ENCODE peak calls at places on chromosomes 2 and 18, in five cellular contexts. One of them, this sample, is unnamed.

GRCh38 chr18:32021756-32022564 is 3.3 kb downstream of the RNF125 start:
- DNase-seq in posterior cingulate gyrus: no peak
- DNase-seq in stimulated activated CD4-positive, alpha-beta T cell treated with anti-CD3 and anti-CD28 coated beads, Interleukin-4, amount 100 ng/mL, for 24 hours: no peak
- DNase-seq in osteocyte: no peak
- DNase-seq in aorta: no peak
- DNase-seq in this sample: no peak

GRCh38 chr2:110979834-110980612 is 140.7 kb upstream of the BCL2L11 start:
- DNase-seq in osteocyte: no peak
- DNase-seq in posterior cingulate gyrus: no peak
- DNase-seq in stimulated activated CD4-positive, alpha-beta T cell treated with anti-CD3 and anti-CD28 coated beads, Interleukin-4, amount 100 ng/mL, for 24 hours: no peak
- DNase-seq in aorta: no peak
- DNase-seq in this sample: no peak

GRCh38 chr2:240397542-240397916 is 37.9 kb upstream of the GPC1 start:
- DNase-seq in aorta: peak
- DNase-seq in posterior cingulate gyrus: peak
- DNase-seq in stimulated activated CD4-positive, alpha-beta T cell treated with anti-CD3 and anti-CD28 coated beads, Interleukin-4, amount 100 ng/mL, for 24 hours: no peak
- DNase-seq in osteocyte: peak
- DNase-seq in this sample: peak

GRCh38 chr2:68466361-68466777 is 725 bp downstream of the FBXO48 start:
- DNase-seq in aorta: no peak
- DNase-seq in osteocyte: no peak
- DNase-seq in stimulated activated CD4-positive, alpha-beta T cell treated with anti-CD3 and anti-CD28 coated beads, Interleukin-4, amount 100 ng/mL, for 24 hours: peak
- DNase-seq in posterior cingulate gyrus: no peak
- DNase-seq in this sample: no peak

GRCh38 chr2:46277470-46278190 is 19.6 kb upstream of the EPAS1 start:
- DNase-seq in stimulated activated CD4-positive, alpha-beta T cell treated with anti-CD3 and anti-CD28 coated beads, Interleukin-4, amount 100 ng/mL, for 24 hours: no peak
- DNase-seq in osteocyte: no peak
- DNase-seq in aorta: no peak
- DNase-seq in posterior cingulate gyrus: no peak
- DNase-seq in this sample: no peak

GRCh38 chr2:237732790-237733349 is 65.7 kb upstream of the RBM44 start:
- DNase-seq in aorta: no peak
- DNase-seq in stimulated activated CD4-positive, alpha-beta T cell treated with anti-CD3 and anti-CD28 coated beads, Interleukin-4, amount 100 ng/mL, for 24 hours: no peak
- DNase-seq in osteocyte: peak
- DNase-seq in posterior cingulate gyrus: no peak
- DNase-seq in this sample: peak

GRCh38 chr2:67663776-67664175 is 266.6 kb downstream of the ETAA1 start:
- DNase-seq in posterior cingulate gyrus: no peak
- DNase-seq in aorta: no peak
- DNase-seq in osteocyte: no peak
- DNase-seq in stimulated activated CD4-positive, alpha-beta T cell treated with anti-CD3 and anti-CD28 coated beads, Interleukin-4, amount 100 ng/mL, for 24 hours: no peak
- DNase-seq in this sample: no peak

GRCh38 chr2:213816583-213816982 is 532.3 kb downstream of the SPAG16 start:
- DNase-seq in osteocyte: no peak
- DNase-seq in stimulated activated CD4-positive, alpha-beta T cell treated with anti-CD3 and anti-CD28 coated beads, Interleukin-4, amount 100 ng/mL, for 24 hours: no peak
- DNase-seq in posterior cingulate gyrus: no peak
- DNase-seq in aorta: no peak
- DNase-seq in this sample: no peak

GRCh38 chr2:887639-888038 is 63.0 kb upstream of the SNTG2 start:
- DNase-seq in stimulated activated CD4-positive, alpha-beta T cell treated with anti-CD3 and anti-CD28 coated beads, Interleukin-4, amount 100 ng/mL, for 24 hours: no peak
- DNase-seq in posterior cingulate gyrus: no peak
- DNase-seq in osteocyte: peak
- DNase-seq in aorta: no peak
- DNase-seq in this sample: peak

GRCh38 chr2:156580501-156580900 is 144.3 kb downstream of the GPD2 start:
- DNase-seq in osteocyte: no peak
- DNase-seq in aorta: no peak
- DNase-seq in posterior cingulate gyrus: no peak
- DNase-seq in stimulated activated CD4-positive, alpha-beta T cell treated with anti-CD3 and anti-CD28 coated beads, Interleukin-4, amount 100 ng/mL, for 24 hours: no peak
- DNase-seq in this sample: no peak

GRCh38 chr2:12701786-12702660 is 14.7 kb upstream of the TRIB2 start:
- DNase-seq in aorta: no peak
- DNase-seq in stimulated activated CD4-positive, alpha-beta T cell treated with anti-CD3 and anti-CD28 coated beads, Interleukin-4, amount 100 ng/mL, for 24 hours: peak
- DNase-seq in posterior cingulate gyrus: no peak
- DNase-seq in osteocyte: no peak
- DNase-seq in this sample: no peak

GRCh38 chr18:31603335-31603734 is 11.7 kb downstream of the TTR start:
- DNase-seq in stimulated activated CD4-positive, alpha-beta T cell treated with anti-CD3 and anti-CD28 coated beads, Interleukin-4, amount 100 ng/mL, for 24 hours: no peak
- DNase-seq in osteocyte: no peak
- DNase-seq in aorta: no peak
- DNase-seq in posterior cingulate gyrus: no peak
- DNase-seq in this sample: no peak

GRCh38 chr2:190841707-190842505 is 38.7 kb upstream of the GLS start:
- DNase-seq in osteocyte: no peak
- DNase-seq in posterior cingulate gyrus: no peak
- DNase-seq in aorta: no peak
- DNase-seq in stimulated activated CD4-positive, alpha-beta T cell treated with anti-CD3 and anti-CD28 coated beads, Interleukin-4, amount 100 ng/mL, for 24 hours: peak
- DNase-seq in this sample: no peak

GRCh38 chr2:106801256-106801655 is 84.7 kb downstream of the ST6GAL2 start:
- DNase-seq in posterior cingulate gyrus: no peak
- DNase-seq in aorta: no peak
- DNase-seq in osteocyte: no peak
- DNase-seq in stimulated activated CD4-positive, alpha-beta T cell treated with anti-CD3 and anti-CD28 coated beads, Interleukin-4, amount 100 ng/mL, for 24 hours: no peak
- DNase-seq in this sample: peak

GRCh38 chr18:3998698-3999333 is 456.3 kb downstream of the DLGAP1 start:
- DNase-seq in osteocyte: no peak
- DNase-seq in stimulated activated CD4-positive, alpha-beta T cell treated with anti-CD3 and anti-CD28 coated beads, Interleukin-4, amount 100 ng/mL, for 24 hours: no peak
- DNase-seq in aorta: no peak
- DNase-seq in posterior cingulate gyrus: no peak
- DNase-seq in this sample: no peak

GRCh38 chr18:41977233-41977632 is 22.2 kb downstream of the PIK3C3 start:
- DNase-seq in posterior cingulate gyrus: no peak
- DNase-seq in stimulated activated CD4-positive, alpha-beta T cell treated with anti-CD3 and anti-CD28 coated beads, Interleukin-4, amount 100 ng/mL, for 24 hours: no peak
- DNase-seq in osteocyte: no peak
- DNase-seq in aorta: no peak
- DNase-seq in this sample: no peak

GRCh38 chr2:166762746-166763145 is 125.5 kb upstream of the XIRP2 start:
- DNase-seq in aorta: no peak
- DNase-seq in osteocyte: no peak
- DNase-seq in posterior cingulate gyrus: no peak
- DNase-seq in stimulated activated CD4-positive, alpha-beta T cell treated with anti-CD3 and anti-CD28 coated beads, Interleukin-4, amount 100 ng/mL, for 24 hours: no peak
- DNase-seq in this sample: no peak

GRCh38 chr18:3217930-3218647 is 1.7 kb downstream of the MYOM1 start:
- DNase-seq in stimulated activated CD4-positive, alpha-beta T cell treated with anti-CD3 and anti-CD28 coated beads, Interleukin-4, amount 100 ng/mL, for 24 hours: no peak
- DNase-seq in aorta: no peak
- DNase-seq in posterior cingulate gyrus: no peak
- DNase-seq in osteocyte: peak
- DNase-seq in this sample: peak

GRCh38 chr2:239311132-239312040 is 89.4 kb downstream of the HDAC4 start:
- DNase-seq in posterior cingulate gyrus: no peak
- DNase-seq in aorta: no peak
- DNase-seq in stimulated activated CD4-positive, alpha-beta T cell treated with anti-CD3 and anti-CD28 coated beads, Interleukin-4, amount 100 ng/mL, for 24 hours: no peak
- DNase-seq in osteocyte: peak
- DNase-seq in this sample: no peak

GRCh38 chr2:104849618-104850097 is 4.3 kb upstream of the POU3F3 start:
- DNase-seq in aorta: no peak
- DNase-seq in stimulated activated CD4-positive, alpha-beta T cell treated with anti-CD3 and anti-CD28 coated beads, Interleukin-4, amount 100 ng/mL, for 24 hours: peak
- DNase-seq in posterior cingulate gyrus: no peak
- DNase-seq in osteocyte: no peak
- DNase-seq in this sample: peak

GRCh38 chr2:70993689-70993986 is 1.0 kb downstream of the TEX261 start:
- DNase-seq in stimulated activated CD4-positive, alpha-beta T cell treated with anti-CD3 and anti-CD28 coated beads, Interleukin-4, amount 100 ng/mL, for 24 hours: no peak
- DNase-seq in osteocyte: no peak
- DNase-seq in posterior cingulate gyrus: no peak
- DNase-seq in aorta: peak
- DNase-seq in this sample: peak

GRCh38 chr2:166917433-166917832 is 29.2 kb downstream of the XIRP2 start:
- DNase-seq in aorta: no peak
- DNase-seq in posterior cingulate gyrus: no peak
- DNase-seq in stimulated activated CD4-positive, alpha-beta T cell treated with anti-CD3 and anti-CD28 coated beads, Interleukin-4, amount 100 ng/mL, for 24 hours: no peak
- DNase-seq in osteocyte: no peak
- DNase-seq in this sample: no peak

GRCh38 chr2:120323214-120323613 is 22.7 kb upstream of the INHBB start:
- DNase-seq in aorta: peak
- DNase-seq in stimulated activated CD4-positive, alpha-beta T cell treated with anti-CD3 and anti-CD28 coated beads, Interleukin-4, amount 100 ng/mL, for 24 hours: no peak
- DNase-seq in posterior cingulate gyrus: no peak
- DNase-seq in osteocyte: no peak
- DNase-seq in this sample: peak

GRCh38 chr18:51668101-51668500 is 470.6 kb upstream of the MEX3C start:
- DNase-seq in aorta: peak
- DNase-seq in osteocyte: no peak
- DNase-seq in posterior cingulate gyrus: peak
- DNase-seq in stimulated activated CD4-positive, alpha-beta T cell treated with anti-CD3 and anti-CD28 coated beads, Interleukin-4, amount 100 ng/mL, for 24 hours: peak
- DNase-seq in this sample: peak

GRCh38 chr2:10721344-10722251 is at the start of gene ATP6V1C2:
- DNase-seq in aorta: no peak
- DNase-seq in stimulated activated CD4-positive, alpha-beta T cell treated with anti-CD3 and anti-CD28 coated beads, Interleukin-4, amount 100 ng/mL, for 24 hours: no peak
- DNase-seq in posterior cingulate gyrus: no peak
- DNase-seq in osteocyte: no peak
- DNase-seq in this sample: peak

GRCh38 chr2:179297922-179298321 is 33.3 kb upstream of the SESTD1 start:
- DNase-seq in osteocyte: no peak
- DNase-seq in stimulated activated CD4-positive, alpha-beta T cell treated with anti-CD3 and anti-CD28 coated beads, Interleukin-4, amount 100 ng/mL, for 24 hours: no peak
- DNase-seq in aorta: no peak
- DNase-seq in posterior cingulate gyrus: no peak
- DNase-seq in this sample: no peak

GRCh38 chr2:148687543-148687942 is 43.0 kb downstream of the EPC2 start:
- DNase-seq in stimulated activated CD4-positive, alpha-beta T cell treated with anti-CD3 and anti-CD28 coated beads, Interleukin-4, amount 100 ng/mL, for 24 hours: no peak
- DNase-seq in osteocyte: no peak
- DNase-seq in aorta: no peak
- DNase-seq in posterior cingulate gyrus: no peak
- DNase-seq in this sample: no peak

GRCh38 chr2:111148225-111148873 is 27.6 kb downstream of the BCL2L11 start:
- DNase-seq in aorta: no peak
- DNase-seq in osteocyte: no peak
- DNase-seq in posterior cingulate gyrus: no peak
- DNase-seq in stimulated activated CD4-positive, alpha-beta T cell treated with anti-CD3 and anti-CD28 coated beads, Interleukin-4, amount 100 ng/mL, for 24 hours: no peak
- DNase-seq in this sample: no peak

GRCh38 chr18:8848541-8848940 is 143.2 kb downstream of the MTCL1 start:
- DNase-seq in aorta: no peak
- DNase-seq in stimulated activated CD4-positive, alpha-beta T cell treated with anti-CD3 and anti-CD28 coated beads, Interleukin-4, amount 100 ng/mL, for 24 hours: no peak
- DNase-seq in posterior cingulate gyrus: no peak
- DNase-seq in osteocyte: no peak
- DNase-seq in this sample: no peak

GRCh38 chr18:21656402-21656801 is 44.3 kb downstream of the SNRPD1 start:
- DNase-seq in posterior cingulate gyrus: no peak
- DNase-seq in stimulated activated CD4-positive, alpha-beta T cell treated with anti-CD3 and anti-CD28 coated beads, Interleukin-4, amount 100 ng/mL, for 24 hours: no peak
- DNase-seq in aorta: no peak
- DNase-seq in osteocyte: no peak
- DNase-seq in this sample: no peak

GRCh38 chr2:106886916-106887758 is 1.2 kb upstream of the ST6GAL2 start:
- DNase-seq in posterior cingulate gyrus: peak
- DNase-seq in aorta: peak
- DNase-seq in osteocyte: peak
- DNase-seq in stimulated activated CD4-positive, alpha-beta T cell treated with anti-CD3 and anti-CD28 coated beads, Interleukin-4, amount 100 ng/mL, for 24 hours: no peak
- DNase-seq in this sample: peak

This sample was measured in H7.